ENCODE peak calls at places on chromosome 6, in ten cellular contexts. Q, R, U, T, E, O, K, D, H and G are unnamed samples.

GRCh38 chr6:116136373-116136772 is 10.4 kb upstream of the COL10A1 start:
- DNase-seq in Q (no peak), H (no peak), O (no peak), K (no peak), T (peak; percentile 17), R (no peak), E (no peak), U (no peak), D (no peak), G (no peak)

GRCh38 chr6:21754891-21755290 is 161.3 kb downstream of the SOX4 start:
- DNase-seq in E (no peak), R (no peak), K (peak; percentile 74), U (no peak), H (peak; percentile 64), Q (no peak), D (no peak), O (no peak), T (peak; percentile 85), G (no peak)

GRCh38 chr6:27472182-27472616 is 706 bp downstream of the ZNF184 start:
- DNase-seq in R (no peak), K (peak; percentile 88), U (peak; percentile 56), E (peak; percentile 66), O (peak; percentile 70), Q (peak; percentile 64), T (peak; percentile 82), D (peak; percentile 91), H (peak; percentile 82), G (peak; percentile 73)

GRCh38 chr6:84228198-84228543 is 728 bp upstream of the CEP162 start:
- DNase-seq in R (no peak), H (no peak), K (no peak), T (no peak), D (no peak), Q (no peak), E (no peak), O (no peak), U (no peak), G (no peak)

GRCh38 chr6:43778131-43778857 is 8.3 kb downstream of the VEGFA start:
- DNase-seq in O (no peak), E (no peak), H (no peak), T (no peak), U (no peak), D (no peak), K (no peak), Q (peak; percentile 49), R (no peak), G (no peak)

GRCh38 chr6:109872968-109873545 is 105.1 kb upstream of the GPR6 start:
- DNase-seq in R (no peak), T (no peak), H (no peak), D (no peak), E (peak; percentile 50), U (no peak), Q (no peak), K (no peak), O (no peak), G (no peak)

GRCh38 chr6:26331809-26332226 is 33.2 kb upstream of the BTN3A2 start:
- DNase-seq in H (no peak), R (no peak), T (no peak), Q (no peak), E (no peak), O (no peak), K (peak; percentile 22), D (peak; percentile 59), U (no peak), G (no peak)

GRCh38 chr6:134740473-134741192 is 209.3 kb downstream of the ALDH8A1 start:
- DNase-seq in Q (no peak), U (no peak), E (no peak), K (peak; percentile 33), O (no peak), D (no peak), H (peak; percentile 61), T (peak; percentile 79), R (no peak), G (no peak)

GRCh38 chr6:152401978-152402377 is 235.2 kb downstream of the SYNE1 start:
- DNase-seq in E (no peak), H (peak; percentile 83), R (no peak), T (no peak), U (no peak), O (no peak), D (no peak), K (no peak), Q (no peak), G (no peak)

GRCh38 chr6:88050140-88050818 is 2.6 kb downstream of the SPACA1 start:
- DNase-seq in H (no peak), U (no peak), T (no peak), Q (no peak), O (no peak), E (no peak), K (no peak), D (no peak), R (no peak), G (no peak)

GRCh38 chr6:155241966-155242365 is 21.8 kb upstream of the CLDN20 start:
- DNase-seq in O (no peak), Q (no peak), E (no peak), T (no peak), R (no peak), D (no peak), K (no peak), H (no peak), U (no peak), G (no peak)

GRCh38 chr6:125836466-125836865 is 45.7 kb downstream of the NCOA7 start:
- DNase-seq in D (no peak), E (no peak), Q (no peak), K (no peak), O (no peak), U (no peak), H (no peak), R (no peak), T (no peak), G (no peak)

GRCh38 chr6:125831660-125832059 is 40.9 kb downstream of the NCOA7 start:
- DNase-seq in R (no peak), D (no peak), Q (no peak), U (no peak), E (no peak), K (peak; percentile 26), T (no peak), O (no peak), H (no peak), G (no peak)

GRCh38 chr6:125834347-125834746 is 43.6 kb downstream of the NCOA7 start:
- DNase-seq in Q (no peak), U (no peak), H (no peak), K (no peak), T (no peak), O (no peak), E (no peak), R (no peak), D (no peak), G (no peak)

GRCh38 chr6:125832396-125832795 is 41.6 kb downstream of the NCOA7 start:
- DNase-seq in T (no peak), H (no peak), R (no peak), O (no peak), E (no peak), D (no peak), K (no peak), U (no peak), Q (no peak), G (no peak)

DNA sequence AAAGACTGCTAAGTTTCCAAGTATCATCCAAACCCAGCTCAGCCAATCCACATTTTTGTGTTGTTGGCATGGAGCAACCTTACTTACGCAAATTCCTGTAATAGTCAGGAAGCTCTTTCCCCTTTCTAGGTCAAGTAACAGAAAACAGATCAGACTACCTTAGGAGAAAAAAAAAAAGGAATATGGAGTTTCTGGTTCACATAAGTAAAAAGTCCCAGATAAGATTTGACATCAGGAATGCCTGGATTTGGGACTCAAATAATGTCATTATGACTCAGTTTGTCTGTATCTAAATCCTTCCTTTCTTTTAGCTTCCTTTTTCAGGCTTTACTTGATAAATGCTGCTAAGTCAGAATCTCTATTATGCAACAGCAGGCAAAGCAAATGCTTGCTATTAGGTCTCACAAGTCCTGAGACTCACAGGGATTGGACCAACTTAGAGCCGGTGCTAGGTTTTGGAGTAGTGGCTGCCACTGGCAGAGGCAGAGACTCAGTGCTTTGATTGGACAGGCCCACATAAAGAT is 44.5 kb downstream of the NCOA7 start:
- DNase-seq in Q (no peak), O (no peak), E (no peak), U (no peak), R (no peak), D (no peak), H (no peak), T (peak; percentile 90), K (peak; percentile 65), G (no peak)
- H3K4me1 ChIP-seq in Q (peaks cover 25% of the 10 kb centered on the region), O (peaks cover 12% of the 10 kb centered on the region), E (peaks cover 62% of the 10 kb centered on the region), U (peaks cover 3% of the 10 kb centered on the region), R (peaks cover 59% of the 10 kb centered on the region), D (peaks cover 53% of the 10 kb centered on the region), H (peaks cover 22% of the 10 kb centered on the region), T (no peaks in the 10 kb centered on the region), K (no peaks in the 10 kb centered on the region), G (no peaks in the 10 kb centered on the region)

DNA sequence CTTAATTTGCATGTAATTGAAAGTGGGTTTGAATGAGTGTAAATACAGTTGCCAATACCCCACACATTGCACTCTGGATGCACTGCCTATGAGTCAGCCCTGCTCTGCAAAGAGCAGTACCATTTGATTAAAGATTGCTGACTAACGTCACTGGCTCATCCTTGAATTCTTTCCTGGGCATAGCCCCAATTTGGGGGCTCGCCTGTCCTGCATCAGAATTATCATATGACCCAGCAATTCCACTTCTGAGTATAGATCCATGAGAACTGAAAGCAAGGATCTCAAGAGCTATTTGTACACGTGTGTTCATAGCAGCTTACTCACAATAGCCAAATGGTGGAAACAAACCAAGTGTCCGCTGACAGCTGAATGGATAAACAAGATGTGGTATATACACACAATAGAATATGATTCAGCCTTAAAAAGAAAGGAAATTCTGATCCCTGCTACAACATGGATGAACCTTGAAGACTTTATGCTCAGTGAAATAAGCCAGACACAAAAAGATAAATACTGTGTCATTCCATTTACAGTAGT is 36.3 kb downstream of the MYLK4 start:
- DNase-seq in Q (no peak), U (no peak), T (peak; percentile 96), H (peak; percentile 49), R (no peak), E (no peak), D (no peak), O (no peak), K (peak; percentile 56), G (no peak)
- H3K27ac ChIP-seq in Q (no peak overlapping the region), U (no peak overlapping the region), T (peak overlapping the region; percentile 50), H (no peak overlapping the region), R (no peak overlapping the region), E (no peak overlapping the region), D (no peak overlapping the region), O (no peak overlapping the region), K (no peak overlapping the region), G (no peak overlapping the region)

GRCh38 chr6:157715766-157716171 is 107.3 kb upstream of the SNX9 start:
- DNase-seq in H (no peak), O (no peak), K (peak; percentile 85), U (peak; percentile 35), R (no peak), E (no peak), Q (peak; percentile 89), D (no peak), T (peak; percentile 70), G (peak; percentile 90)
- H3K4me1 ChIP-seq in H (no peaks in the 10 kb centered on the region), O (peaks cover 12% of the 10 kb centered on the region), K (peaks cover 5% of the 10 kb centered on the region), U (no peaks in the 10 kb centered on the region), R (peaks cover 27% of the 10 kb centered on the region), E (peaks cover 4% of the 10 kb centered on the region), Q (peaks cover 7% of the 10 kb centered on the region), D (no peaks in the 10 kb centered on the region), T (peaks cover 4% of the 10 kb centered on the region), G (peaks cover 16% of the 10 kb centered on the region)

GRCh38 chr6:107656381-107656780 is 166.5 kb downstream of the SOBP start:
- DNase-seq in T (no peak), U (no peak), H (no peak), K (peak; percentile 18), R (no peak), D (no peak), E (no peak), O (no peak), Q (no peak), G (no peak)
- H3K27ac ChIP-seq in T (no peak overlapping the region), U (no peak overlapping the region), H (no peak overlapping the region), K (no peak overlapping the region), R (no peak overlapping the region), D (no peak overlapping the region), E (no peak overlapping the region), O (no peak overlapping the region), Q (no peak overlapping the region), G (no peak overlapping the region)